ENCODE peak calls at places on chromosomes 1 and 21, in six cellular contexts. One of them, this sample, is unnamed.

GRCh38 chr1:167043752-167044488 is 46.3 kb downstream of the GPA33 start:
- DNase-seq in glutamatergic neuron: no peak
- DNase-seq in Panc1: no peak
- DNase-seq in AG10803: peak
- DNase-seq in H9: peak
- DNase-seq in astrocyte of the cerebellum: peak
- DNase-seq in this sample: no peak

GRCh38 chr1:212814989-212815388 is 23.3 kb downstream of the TATDN3 start:
- DNase-seq in Panc1: no peak
- DNase-seq in glutamatergic neuron: no peak
- DNase-seq in astrocyte of the cerebellum: no peak
- DNase-seq in H9: no peak
- DNase-seq in AG10803: no peak
- DNase-seq in this sample: no peak

GRCh38 chr1:67755160-67755559 is 70.2 kb downstream of the GADD45A start:
- DNase-seq in Panc1: no peak
- DNase-seq in H9: no peak
- DNase-seq in astrocyte of the cerebellum: no peak
- DNase-seq in glutamatergic neuron: no peak
- DNase-seq in AG10803: no peak
- DNase-seq in this sample: no peak

GRCh38 chr1:85330206-85330605 is 53.8 kb upstream of the BCL10 start:
- DNase-seq in astrocyte of the cerebellum: peak
- DNase-seq in H9: no peak
- DNase-seq in Panc1: no peak
- DNase-seq in glutamatergic neuron: no peak
- DNase-seq in AG10803: peak
- DNase-seq in this sample: no peak

GRCh38 chr1:15825800-15826199 is 18.4 kb upstream of the UQCRHL start:
- DNase-seq in AG10803: no peak
- DNase-seq in glutamatergic neuron: no peak
- DNase-seq in H9: no peak
- DNase-seq in astrocyte of the cerebellum: no peak
- DNase-seq in Panc1: no peak
- DNase-seq in this sample: no peak

GRCh38 chr1:154866995-154867795 is 2.9 kb downstream of the KCNN3 start:
- DNase-seq in Panc1: no peak
- DNase-seq in AG10803: peak
- DNase-seq in H9: peak
- DNase-seq in astrocyte of the cerebellum: peak
- DNase-seq in glutamatergic neuron: no peak
- DNase-seq in this sample: no peak

GRCh38 chr1:218401896-218402770 is 57.0 kb downstream of the TGFB2 start:
- DNase-seq in AG10803: no peak
- DNase-seq in glutamatergic neuron: no peak
- DNase-seq in astrocyte of the cerebellum: no peak
- DNase-seq in Panc1: no peak
- DNase-seq in H9: peak
- DNase-seq in this sample: no peak

GRCh38 chr1:156491151-156491949 is 9.2 kb downstream of the MEF2D start:
- DNase-seq in astrocyte of the cerebellum: no peak
- DNase-seq in H9: peak
- DNase-seq in glutamatergic neuron: no peak
- DNase-seq in Panc1: no peak
- DNase-seq in AG10803: no peak
- DNase-seq in this sample: no peak

GRCh38 chr1:233299450-233299849 is 3.9 kb upstream of the PCNX2 start:
- DNase-seq in Panc1: no peak
- DNase-seq in glutamatergic neuron: no peak
- DNase-seq in AG10803: no peak
- DNase-seq in astrocyte of the cerebellum: no peak
- DNase-seq in H9: no peak
- DNase-seq in this sample: no peak

GRCh38 chr1:91404151-91405012 is at the start of gene HFM1:
- DNase-seq in Panc1: no peak
- DNase-seq in AG10803: peak
- DNase-seq in H9: peak
- DNase-seq in glutamatergic neuron: peak
- DNase-seq in astrocyte of the cerebellum: peak
- DNase-seq in this sample: peak
- TF ChIP-seq CTCF in Panc1: peak
- TF ChIP-seq CTCF in AG10803: no peak
- TF ChIP-seq CTCF in H9: peak
- TF ChIP-seq CTCF in glutamatergic neuron: no peak
- TF ChIP-seq CTCF in astrocyte of the cerebellum: no peak
- TF ChIP-seq CTCF in this sample: no peak

GRCh38 chr21:29196664-29197052 is 66.2 kb downstream of the MAP3K7CL start:
- DNase-seq in glutamatergic neuron: no peak
- DNase-seq in astrocyte of the cerebellum: no peak
- DNase-seq in H9: no peak
- DNase-seq in AG10803: no peak
- DNase-seq in Panc1: no peak
- DNase-seq in this sample: no peak

GRCh38 chr21:29194847-29195246 is 64.4 kb downstream of the MAP3K7CL start:
- DNase-seq in glutamatergic neuron: no peak
- DNase-seq in Panc1: no peak
- DNase-seq in H9: no peak
- DNase-seq in AG10803: no peak
- DNase-seq in astrocyte of the cerebellum: no peak
- DNase-seq in this sample: no peak

GRCh38 chr21:29194342-29194741 is 63.9 kb downstream of the MAP3K7CL start:
- DNase-seq in H9: no peak
- DNase-seq in AG10803: peak
- DNase-seq in Panc1: no peak
- DNase-seq in glutamatergic neuron: no peak
- DNase-seq in astrocyte of the cerebellum: no peak
- DNase-seq in this sample: no peak

GRCh38 chr21:29193907-29194306 is 63.5 kb downstream of the MAP3K7CL start:
- DNase-seq in AG10803: no peak
- DNase-seq in glutamatergic neuron: no peak
- DNase-seq in astrocyte of the cerebellum: no peak
- DNase-seq in Panc1: no peak
- DNase-seq in H9: no peak
- DNase-seq in this sample: no peak

DNA sequence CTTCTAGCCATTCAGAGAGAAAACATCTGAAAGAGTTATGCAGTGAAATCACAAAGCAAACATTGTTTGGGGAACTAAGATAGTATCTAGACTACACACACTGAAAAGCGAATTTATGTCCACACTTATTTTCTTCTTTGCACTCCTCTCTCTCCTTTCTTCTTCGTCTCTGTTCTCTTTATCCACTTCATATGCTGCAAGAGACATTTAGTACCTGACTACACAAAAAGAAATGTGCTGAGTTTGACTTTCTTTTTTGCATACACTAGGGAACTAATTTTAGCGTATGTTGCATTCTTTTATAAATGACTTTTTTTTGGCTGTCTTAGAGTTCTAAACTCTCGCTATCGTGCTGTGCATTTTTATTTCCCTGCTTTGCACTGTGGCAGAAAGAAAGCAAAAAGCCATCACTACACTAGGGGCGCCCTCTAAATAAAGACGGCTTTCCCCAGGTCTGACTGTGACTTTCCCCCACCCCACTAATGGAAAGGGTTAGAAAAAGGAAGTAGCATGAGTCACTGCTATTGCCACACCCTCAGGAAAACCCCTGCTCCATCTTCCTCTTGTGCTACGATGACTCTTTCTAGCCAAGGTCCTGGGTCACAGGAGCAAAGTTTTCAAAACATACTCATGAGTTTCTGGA is 65.7 kb downstream of the MAP3K7CL start:
- DNase-seq in Panc1: peak
- DNase-seq in astrocyte of the cerebellum: peak
- DNase-seq in glutamatergic neuron: no peak
- DNase-seq in AG10803: peak
- DNase-seq in H9: no peak
- DNase-seq in this sample: no peak
- TF ChIP-seq CTCF in Panc1: peak
- TF ChIP-seq CTCF in astrocyte of the cerebellum: peak
- TF ChIP-seq CTCF in glutamatergic neuron: no peak
- TF ChIP-seq CTCF in AG10803: peak
- TF ChIP-seq CTCF in H9: peak
- TF ChIP-seq CTCF in this sample: no peak

GRCh38 chr1:2272686-2273400 is 44.7 kb downstream of the SKI start:
- DNase-seq in astrocyte of the cerebellum: no peak
- DNase-seq in AG10803: no peak
- DNase-seq in Panc1: no peak
- DNase-seq in H9: no peak
- DNase-seq in glutamatergic neuron: no peak
- DNase-seq in this sample: peak

GRCh38 chr1:2275796-2276536 is 47.8 kb downstream of the SKI start:
- DNase-seq in H9: peak
- DNase-seq in Panc1: no peak
- DNase-seq in astrocyte of the cerebellum: no peak
- DNase-seq in AG10803: peak
- DNase-seq in glutamatergic neuron: no peak
- DNase-seq in this sample: no peak

GRCh38 chr1:2274968-2275475 is 46.9 kb downstream of the SKI start:
- DNase-seq in H9: no peak
- DNase-seq in AG10803: no peak
- DNase-seq in astrocyte of the cerebellum: no peak
- DNase-seq in Panc1: no peak
- DNase-seq in glutamatergic neuron: no peak
- DNase-seq in this sample: no peak

GRCh38 chr1:2273401-2274090 is 45.4 kb downstream of the SKI start:
- DNase-seq in H9: no peak
- DNase-seq in astrocyte of the cerebellum: no peak
- DNase-seq in glutamatergic neuron: no peak
- DNase-seq in AG10803: no peak
- DNase-seq in Panc1: no peak
- DNase-seq in this sample: peak

GRCh38 chr1:2274231-2274967 is 46.3 kb downstream of the SKI start:
- DNase-seq in glutamatergic neuron: no peak
- DNase-seq in Panc1: no peak
- DNase-seq in AG10803: no peak
- DNase-seq in H9: no peak
- DNase-seq in astrocyte of the cerebellum: no peak
- DNase-seq in this sample: no peak
- TF ChIP-seq CTCF in glutamatergic neuron: no peak
- TF ChIP-seq CTCF in Panc1: no peak
- TF ChIP-seq CTCF in AG10803: no peak
- TF ChIP-seq CTCF in H9: no peak
- TF ChIP-seq CTCF in astrocyte of the cerebellum: no peak
- TF ChIP-seq CTCF in this sample: no peak

DNA sequence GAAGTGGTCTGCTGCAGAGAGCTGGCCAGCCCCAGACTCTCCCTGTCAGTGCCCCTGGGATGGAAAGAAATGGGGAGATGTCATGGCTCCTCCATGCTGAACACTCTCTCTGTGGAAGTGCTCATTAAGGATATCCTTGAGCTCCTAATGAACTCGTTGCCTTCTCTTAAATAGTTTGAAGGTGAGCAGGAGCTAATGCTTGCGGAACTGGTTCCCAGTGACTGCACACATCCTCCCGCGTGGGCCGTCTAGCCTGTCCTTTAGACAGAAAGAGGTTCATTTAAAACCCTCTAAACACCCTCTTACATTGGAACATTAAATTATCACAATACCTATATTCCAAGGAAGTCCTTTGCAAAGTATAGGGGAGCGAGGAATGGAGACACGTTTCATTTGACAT is 5.9 kb upstream of the WDR64 start:
- DNase-seq in astrocyte of the cerebellum: no peak
- DNase-seq in AG10803: no peak
- DNase-seq in H9: no peak
- DNase-seq in Panc1: no peak
- DNase-seq in glutamatergic neuron: no peak
- DNase-seq in this sample: no peak
- TF ChIP-seq CTCF in astrocyte of the cerebellum: no peak
- TF ChIP-seq CTCF in AG10803: no peak
- TF ChIP-seq CTCF in H9: no peak
- TF ChIP-seq CTCF in Panc1: no peak
- TF ChIP-seq CTCF in glutamatergic neuron: no peak
- TF ChIP-seq CTCF in this sample: no peak

GRCh38 chr21:33196956-33197374 is 32.8 kb upstream of the IFNAR2 start:
- DNase-seq in astrocyte of the cerebellum: peak
- DNase-seq in H9: peak
- DNase-seq in glutamatergic neuron: peak
- DNase-seq in Panc1: peak
- DNase-seq in AG10803: peak
- DNase-seq in this sample: peak
- TF ChIP-seq CTCF in astrocyte of the cerebellum: peak
- TF ChIP-seq CTCF in H9: peak
- TF ChIP-seq CTCF in glutamatergic neuron: peak
- TF ChIP-seq CTCF in Panc1: peak
- TF ChIP-seq CTCF in AG10803: peak
- TF ChIP-seq CTCF in this sample: peak

DNA sequence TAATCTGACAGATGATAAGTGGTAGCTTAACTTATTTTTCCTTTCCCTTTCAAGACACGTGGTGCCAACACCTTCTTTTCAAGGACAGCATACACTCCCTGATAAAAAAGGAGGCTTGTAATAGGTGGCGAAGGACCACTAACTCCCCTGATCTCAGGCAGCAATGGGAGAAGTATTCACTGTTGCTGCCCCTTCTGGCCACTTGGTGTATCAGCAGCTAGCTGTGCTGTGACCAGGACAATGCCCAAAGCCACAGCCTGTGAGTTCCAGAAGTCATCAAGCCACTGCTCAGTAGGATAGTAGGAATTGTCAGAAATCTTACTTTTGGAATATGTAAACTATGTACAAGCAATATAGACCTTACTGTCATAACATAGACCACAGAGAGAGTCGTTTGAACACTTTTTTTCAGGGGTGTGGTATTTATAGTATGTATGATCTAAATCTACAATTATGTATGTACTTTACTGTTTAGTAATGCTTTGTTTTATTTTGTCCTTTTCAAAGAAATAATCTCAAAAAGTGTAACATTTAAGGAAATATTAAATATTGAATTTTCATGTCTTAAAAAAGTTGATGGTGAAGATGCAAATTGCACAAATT is 248.3 kb upstream of the CAMK1G start:
- DNase-seq in Panc1: peak
- DNase-seq in glutamatergic neuron: peak
- DNase-seq in astrocyte of the cerebellum: no peak
- DNase-seq in H9: peak
- DNase-seq in AG10803: peak
- DNase-seq in this sample: peak
- TF ChIP-seq CTCF in Panc1: peak
- TF ChIP-seq CTCF in glutamatergic neuron: peak
- TF ChIP-seq CTCF in astrocyte of the cerebellum: peak
- TF ChIP-seq CTCF in H9: peak
- TF ChIP-seq CTCF in AG10803: peak
- TF ChIP-seq CTCF in this sample: peak

DNA sequence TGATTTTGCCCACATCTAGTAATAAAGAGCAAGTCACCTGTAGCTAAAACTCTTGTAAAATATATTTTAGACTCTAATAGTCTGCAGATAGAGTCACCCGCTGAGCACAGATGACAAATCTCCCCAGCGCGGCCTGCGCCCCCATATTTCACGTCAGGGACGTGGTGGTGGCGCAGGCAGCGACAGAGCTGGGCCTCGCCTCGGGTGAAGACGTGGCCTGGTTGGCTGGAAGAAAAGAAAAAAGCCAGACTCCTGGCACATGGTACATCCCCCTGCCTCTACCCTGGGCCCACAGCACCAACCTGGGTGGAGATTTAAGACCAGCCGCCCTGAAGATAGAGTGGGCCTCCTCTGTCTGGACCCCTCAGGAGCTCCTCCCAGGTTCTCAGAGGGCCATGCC is 6.0 kb upstream of the DMBX1 start:
- DNase-seq in astrocyte of the cerebellum: no peak
- DNase-seq in glutamatergic neuron: no peak
- DNase-seq in H9: no peak
- DNase-seq in Panc1: no peak
- DNase-seq in AG10803: no peak
- DNase-seq in this sample: no peak
- TF ChIP-seq CTCF in astrocyte of the cerebellum: no peak
- TF ChIP-seq CTCF in glutamatergic neuron: no peak
- TF ChIP-seq CTCF in H9: no peak
- TF ChIP-seq CTCF in Panc1: no peak
- TF ChIP-seq CTCF in AG10803: no peak
- TF ChIP-seq CTCF in this sample: no peak

This sample was measured in nephron progenitor cell.